ENCODE peak calls at places on chromosomes 11 and 22, in six cellular contexts. C, L, J, H, E and T are unnamed samples.

GRCh38 chr11:113073290-113073953 is 112.2 kb downstream of the NCAM1 start:
- DNase-seq in C (no peak), L (no peak), J (no peak), H (no peak), E (no peak), T (no peak)

GRCh38 chr11:117435296-117435695 is 107.6 kb downstream of the CEP164 start:
- DNase-seq in C (no peak), L (no peak), J (no peak), H (no peak), E (no peak), T (no peak)

GRCh38 chr11:78714539-78714938 is 139.9 kb upstream of the NARS2 start:
- DNase-seq in C (no peak), L (no peak), J (no peak), H (no peak), E (no peak), T (no peak)

GRCh38 chr11:115469361-115469760 is 34.9 kb downstream of the CADM1 start:
- DNase-seq in C (no peak), L (no peak), J (no peak), H (peak), E (no peak), T (no peak)

GRCh38 chr11:20253796-20254195 is 93.5 kb upstream of the DBX1 start:
- DNase-seq in C (no peak), L (no peak), J (no peak), H (no peak), E (no peak), T (no peak)

GRCh38 chr22:23908561-23909205 is 14.5 kb downstream of the MIF start:
- DNase-seq in C (no peak), L (no peak), J (no peak), H (no peak), E (no peak), T (no peak)

GRCh38 chr11:67507242-67507890 is 596 bp downstream of the CDK2AP2 start:
- DNase-seq in C (no peak), L (peak), J (peak), H (no peak), E (peak), T (no peak)

GRCh38 chr22:35439365-35439717 is 39.4 kb downstream of the MCM5 start:
- DNase-seq in C (no peak), L (no peak), J (no peak), H (no peak), E (no peak), T (no peak)

GRCh38 chr11:115720537-115721308 is 216.5 kb upstream of the CADM1 start:
- DNase-seq in C (no peak), L (no peak), J (no peak), H (no peak), E (no peak), T (no peak)

GRCh38 chr22:35708453-35708852 is 9.2 kb upstream of the APOL5 start:
- DNase-seq in C (no peak), L (no peak), J (no peak), H (no peak), E (no peak), T (no peak)

GRCh38 chr11:63427971-63428508 is 58.5 kb downstream of the SLC22A9 start:
- DNase-seq in C (no peak), L (no peak), J (no peak), H (no peak), E (peak), T (no peak)

GRCh38 chr11:40401132-40401853 is 1058.2 kb downstream of the LRRC4C start:
- DNase-seq in C (no peak), L (no peak), J (no peak), H (no peak), E (no peak), T (no peak)

DNA sequence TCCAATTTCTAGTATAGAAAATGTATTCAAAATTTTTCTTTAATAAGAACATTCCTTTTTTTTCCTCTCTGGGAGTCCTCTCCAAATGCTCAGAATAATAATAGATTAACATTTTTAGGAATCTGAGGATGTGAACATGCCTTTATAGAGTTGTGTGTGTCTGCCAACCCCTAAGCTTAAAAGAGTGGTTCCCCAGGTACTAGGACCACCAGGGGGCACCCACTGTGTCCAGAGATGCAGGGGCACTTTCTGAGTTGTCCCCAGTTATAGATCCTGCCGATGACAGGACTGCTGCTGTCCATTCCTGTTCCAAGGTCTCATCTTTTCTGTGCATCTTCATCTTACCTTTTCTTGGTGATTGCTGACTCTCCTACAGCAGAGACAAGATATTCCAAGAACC is 27.0 kb upstream of the MICAL2 start:
- DNase-seq in C (no peak), L (no peak), J (peak), H (no peak), E (no peak), T (no peak)
- TF ChIP-seq SIN3A in C (no peak), L (no peak), J (no peak), H (no peak), E (no peak), T (no peak)

GRCh38 chr11:127864861-127865260 is 722.5 kb downstream of the ETS1 start:
- DNase-seq in C (peak), L (no peak), J (no peak), H (no peak), E (no peak), T (no peak)

GRCh38 chr11:127859941-127860354 is 727.4 kb downstream of the ETS1 start:
- DNase-seq in C (no peak), L (no peak), J (no peak), H (no peak), E (no peak), T (no peak)

GRCh38 chr11:127866109-127866508 is 721.2 kb downstream of the ETS1 start:
- DNase-seq in C (no peak), L (no peak), J (no peak), H (no peak), E (no peak), T (no peak)

GRCh38 chr11:127862406-127862805 is 725.0 kb downstream of the ETS1 start:
- DNase-seq in C (no peak), L (no peak), J (no peak), H (no peak), E (no peak), T (no peak)
- TF ChIP-seq SIN3A in C (no peak), L (no peak), J (no peak), H (no peak), E (no peak), T (no peak)

GRCh38 chr11:11416502-11416901 is 63.5 kb upstream of the CSNK2A3 start:
- DNase-seq in C (no peak), L (no peak), J (no peak), H (no peak), E (no peak), T (no peak)
- TF ChIP-seq SIN3A in C (no peak), L (no peak), J (no peak), H (no peak), E (no peak), T (no peak)

DNA sequence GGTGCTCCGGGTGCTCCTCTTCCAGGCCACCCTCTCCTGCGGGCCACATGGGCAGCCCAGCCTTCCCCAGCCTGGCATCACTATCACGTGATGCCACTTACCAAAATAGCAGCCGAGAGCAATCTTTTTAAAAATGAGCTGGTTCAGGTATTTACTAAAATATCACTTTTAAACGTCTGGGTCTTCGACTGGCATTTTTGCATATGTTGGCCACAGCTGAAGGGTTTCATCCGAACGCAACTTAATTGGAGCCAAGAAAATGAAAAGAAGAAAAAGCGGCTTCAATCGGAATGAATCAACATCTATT is 94.6 kb upstream of the ANO1 start:
- DNase-seq in C (no peak), L (no peak), J (no peak), H (no peak), E (no peak), T (no peak)
- TF ChIP-seq SIN3A in C (no peak), L (no peak), J (no peak), H (no peak), E (no peak), T (no peak)

DNA sequence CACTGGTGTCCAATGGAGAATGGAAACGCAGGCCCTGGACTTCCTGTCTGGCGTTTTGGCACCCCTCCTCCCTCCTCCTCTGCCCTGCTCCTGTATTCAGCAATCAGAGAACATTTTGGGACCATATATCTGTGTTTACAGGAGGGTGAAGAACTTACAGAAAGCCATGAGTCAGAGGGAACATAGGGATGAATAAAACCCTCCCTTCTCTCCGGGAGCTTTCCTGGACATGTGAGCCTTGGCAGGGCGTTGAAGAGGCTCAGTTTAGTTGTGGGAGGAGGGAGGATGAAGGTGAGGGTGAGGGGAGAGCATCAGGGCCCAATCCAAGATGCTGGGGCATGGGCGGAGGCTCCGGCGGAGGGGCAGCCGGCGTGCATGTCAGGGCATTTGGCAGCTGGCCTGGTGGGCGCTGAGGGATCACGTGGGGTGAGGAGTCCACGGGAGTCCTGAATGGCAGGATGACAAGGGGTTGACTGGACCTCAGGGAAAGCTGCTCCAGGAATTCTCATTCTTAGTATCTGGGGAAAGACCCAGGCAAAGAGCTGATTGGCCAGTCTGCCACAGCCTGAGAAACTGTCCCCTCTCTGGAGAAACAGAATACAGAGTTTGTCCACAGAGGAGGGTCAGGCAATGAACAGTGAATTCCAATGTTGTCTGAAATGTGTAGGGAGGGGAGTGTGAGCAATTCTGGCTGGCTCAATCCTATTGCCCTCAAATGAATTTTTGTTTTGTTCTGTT is 28.9 kb downstream of the MICAL2 start:
- DNase-seq in C (no peak), L (no peak), J (no peak), H (no peak), E (no peak), T (no peak)
- TF ChIP-seq SIN3A in C (no peak), L (no peak), J (no peak), H (no peak), E (no peak), T (no peak)

DNA sequence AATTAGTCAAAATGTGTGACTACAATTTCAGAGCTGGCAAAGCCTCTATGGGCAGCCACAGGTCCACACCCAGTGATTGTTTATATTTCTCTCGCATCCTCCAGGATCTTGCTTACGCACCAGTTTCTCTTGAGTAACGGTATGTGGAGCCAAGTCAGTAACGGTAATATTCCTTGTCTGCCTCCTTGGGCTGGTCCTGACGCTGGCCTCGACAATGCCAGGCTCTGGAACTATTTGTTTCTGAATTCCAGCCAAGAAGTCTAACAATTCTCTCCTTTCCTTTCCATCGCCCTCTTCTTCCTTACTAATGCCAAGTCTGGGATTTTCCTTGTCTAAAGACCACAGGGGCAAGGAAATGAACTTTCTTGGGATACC is 10.0 kb upstream of the NUP160 start:
- DNase-seq in C (no peak), L (no peak), J (no peak), H (no peak), E (no peak), T (peak)
- TF ChIP-seq SIN3A in C (no peak), L (no peak), J (no peak), H (no peak), E (no peak), T (peak)

GRCh38 chr11:90836031-90836430 is 613.2 kb upstream of the CHORDC1 start:
- DNase-seq in C (no peak), L (no peak), J (no peak), H (no peak), E (no peak), T (no peak)
- TF ChIP-seq SIN3A in C (no peak), L (no peak), J (no peak), H (no peak), E (no peak), T (no peak)

GRCh38 chr22:47570851-47571250 is 808.4 kb downstream of the TBC1D22A start:
- DNase-seq in C (no peak), L (no peak), J (no peak), H (no peak), E (no peak), T (no peak)

GRCh38 chr22:47575291-47575690 is 812.8 kb downstream of the TBC1D22A start:
- DNase-seq in C (no peak), L (no peak), J (no peak), H (no peak), E (no peak), T (no peak)

GRCh38 chr22:47572443-47572842 is 810.0 kb downstream of the TBC1D22A start:
- DNase-seq in C (no peak), L (no peak), J (no peak), H (no peak), E (no peak), T (no peak)

GRCh38 chr22:47571616-47572015 is 809.2 kb downstream of the TBC1D22A start:
- DNase-seq in C (no peak), L (no peak), J (no peak), H (no peak), E (no peak), T (no peak)

DNA sequence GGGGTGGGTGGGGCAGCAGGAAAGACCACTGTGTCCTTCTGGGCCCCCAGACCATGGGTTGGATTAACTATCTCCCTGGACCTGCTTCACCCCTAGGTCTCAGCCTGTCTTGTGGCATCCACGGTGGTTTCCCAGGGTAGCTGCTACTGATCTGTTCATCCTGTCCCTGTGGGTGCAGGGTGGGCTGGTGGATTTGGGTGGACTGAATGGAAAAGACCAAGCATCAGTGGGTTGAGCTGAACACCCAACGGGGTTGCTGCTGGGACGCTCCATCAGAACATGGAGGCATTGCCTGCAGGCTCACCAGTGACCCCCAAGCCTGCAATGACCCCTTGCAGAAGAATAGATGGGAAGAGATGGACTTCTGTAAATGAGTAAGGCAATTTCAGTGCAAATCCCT is 812.1 kb downstream of the TBC1D22A start:
- DNase-seq in C (no peak), L (no peak), J (no peak), H (no peak), E (no peak), T (no peak)
- TF ChIP-seq SIN3A in C (no peak), L (no peak), J (no peak), H (no peak), E (no peak), T (no peak)

GRCh38 chr22:25551396-25551795 is 13.1 kb upstream of the GRK3 start:
- DNase-seq in C (no peak), L (no peak), J (no peak), H (no peak), E (no peak), T (no peak)
- TF ChIP-seq SIN3A in C (no peak), L (no peak), J (no peak), H (no peak), E (no peak), T (no peak)